ENCODE peak calls at places on chromosome 14, in six cellular contexts. D is mesendoderm, V is mesenchymal stem cell, F is IMR-90, B is neuronal stem cell, N is trophoblast cell. A is an unnamed sample.

GRCh38 chr14:61256826-61257468 is 24.2 kb downstream of the TMEM30B start:
- DNase-seq in D (no peak), N (no peak), V (no peak), F (no peak), B (no peak), A (no peak)

GRCh38 chr14:31410048-31410654 is 10.2 kb downstream of the HEATR5A start:
- DNase-seq in N (no peak), F (no peak), D (no peak), V (no peak), B (no peak), A (no peak)

GRCh38 chr14:85444685-85445084 is 85.3 kb upstream of the FLRT2 start:
- DNase-seq in F (peak; percentile 25), D (no peak), V (peak; percentile 84), N (no peak), B (no peak), A (no peak)

GRCh38 chr14:99554757-99555531 is 49.1 kb downstream of the CCDC85C start:
- DNase-seq in V (no peak), B (no peak), D (no peak), N (no peak), F (no peak), A (no peak)

GRCh38 chr14:47674546-47675238 is 713 bp downstream of the MDGA2 start:
- DNase-seq in D (peak; percentile 55), V (peak; percentile 44), F (no peak), B (peak; percentile 36), N (no peak), A (peak; percentile 75)

GRCh38 chr14:23709923-23710322 is 73.8 kb downstream of the DHRS2 start:
- DNase-seq in N (no peak), V (no peak), B (no peak), D (no peak), F (no peak), A (no peak)

GRCh38 chr14:81656811-81657210 is 123.2 kb upstream of the SEL1L start:
- DNase-seq in N (no peak), V (no peak), D (no peak), B (no peak), F (no peak), A (no peak)

GRCh38 chr14:61290686-61291085 is 9.5 kb upstream of the TMEM30B start:
- DNase-seq in D (no peak), F (no peak), B (no peak), V (no peak), N (no peak), A (no peak)

GRCh38 chr14:49612671-49613070 is 7.8 kb downstream of the RPL36AL start:
- DNase-seq in B (no peak), V (no peak), N (no peak), D (no peak), F (no peak), A (no peak)

GRCh38 chr14:54549862-54550261 is 17.1 kb upstream of the SAMD4A start:
- DNase-seq in N (no peak), D (peak; percentile 34), V (peak; percentile 42), B (no peak), F (peak; percentile 47), A (no peak)

GRCh38 chr14:38210168-38210567 is 2.5 kb downstream of the SSTR1 start:
- DNase-seq in V (peak; percentile 39), B (peak; percentile 3), F (peak; percentile 86), D (no peak), N (no peak), A (no peak)

GRCh38 chr14:64213853-64214570 is 80.2 kb downstream of the ESR2 start:
- DNase-seq in V (no peak), D (no peak), N (no peak), B (no peak), F (no peak), A (no peak)

GRCh38 chr14:69154779-69155178 is 1.9 kb upstream of the DCAF5 start:
- DNase-seq in D (peak; percentile 64), V (peak; percentile 48), F (no peak), B (no peak), N (peak; percentile 40), A (no peak)

GRCh38 chr14:90883782-90884181 is 67.6 kb upstream of the TTC7B start:
- DNase-seq in B (no peak), F (peak; percentile 31), N (no peak), D (no peak), V (peak; percentile 20), A (no peak)

GRCh38 chr14:61322011-61322798 is 826 bp downstream of the PRKCH start:
- DNase-seq in N (peak; percentile 75), V (no peak), F (no peak), B (no peak), D (no peak), A (peak; percentile 63)

DNA sequence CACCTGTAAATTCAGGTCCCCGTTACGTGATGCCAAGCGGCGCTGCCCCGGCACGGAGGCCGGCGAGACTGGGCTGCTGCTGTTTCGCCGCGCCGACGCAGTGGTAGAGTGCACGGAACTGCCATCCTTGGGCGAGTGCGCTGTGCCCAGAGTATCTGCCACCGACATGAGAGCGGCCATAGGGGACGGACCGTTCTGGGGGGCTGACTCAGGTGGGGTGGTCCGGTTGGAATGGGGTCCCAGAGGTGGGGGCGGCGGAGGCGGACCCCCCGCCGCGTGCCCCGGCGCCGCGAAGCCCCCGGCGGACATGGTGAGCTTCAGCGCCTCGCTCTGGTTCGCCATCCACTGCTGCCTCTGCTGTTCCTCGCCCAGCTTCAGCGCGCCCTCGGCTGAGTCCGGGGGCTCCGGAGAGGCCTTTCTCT is 2.8 kb downstream of the IRF2BPL start:
- DNase-seq in N (peak; percentile 42), D (no peak), V (no peak), F (no peak), B (no peak), A (no peak)
- H2BK120ac ChIP-seq in N (peak overlapping the region; percentile 93), D (peak overlapping the region; percentile 15), V (peak overlapping the region; percentile 100), F (peak overlapping the region; percentile 66), B (peak overlapping the region; percentile 73), A (no peak overlapping the region)

DNA sequence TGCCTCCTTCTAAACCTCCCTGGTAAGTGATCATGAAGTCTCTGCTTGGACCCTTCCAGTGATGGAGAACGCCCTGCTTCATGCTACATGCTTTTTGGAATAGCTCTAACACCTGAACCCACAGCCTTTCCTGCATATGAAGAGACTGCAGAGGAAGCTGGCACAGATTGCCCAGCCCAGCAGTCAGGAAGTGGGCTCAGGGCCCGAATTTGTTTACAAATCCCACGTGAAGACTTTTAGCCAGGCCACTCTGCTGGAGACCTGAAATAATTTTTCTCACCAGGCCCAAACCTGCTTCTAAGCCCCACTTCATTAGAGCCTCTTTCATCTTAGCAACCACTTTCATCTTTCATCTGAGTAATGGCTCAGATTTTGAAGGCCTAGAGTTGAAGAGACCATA is 22.9 kb downstream of the RTN1 start:
- DNase-seq in V (no peak), B (no peak), F (no peak), N (no peak), D (no peak), A (no peak)
- H3K36me3 ChIP-seq in V (no peaks in the 10 kb centered on the region), B (no peaks in the 10 kb centered on the region), F (no peaks in the 10 kb centered on the region), N (no peaks in the 10 kb centered on the region), D (no peaks in the 10 kb centered on the region), A (no peaks in the 10 kb centered on the region)

DNA sequence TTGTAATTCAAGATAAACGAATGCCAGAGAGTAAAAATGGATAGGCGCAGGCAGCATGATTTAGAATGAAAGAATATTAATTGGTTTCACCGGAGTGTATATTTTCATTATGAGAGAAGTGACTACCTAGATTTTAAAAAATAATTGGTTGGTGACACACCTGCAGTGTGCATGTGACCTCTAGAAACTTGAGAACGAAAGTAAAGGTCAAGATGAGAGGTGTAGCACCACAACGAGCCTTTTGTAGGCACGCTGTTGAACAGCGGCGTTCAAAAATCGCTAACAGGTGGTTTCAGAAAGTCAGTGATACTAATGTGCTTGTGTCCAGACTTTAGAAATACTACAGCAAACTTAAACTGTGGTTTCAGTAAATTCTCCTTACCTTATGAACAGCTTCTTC is 123.8 kb downstream of the NPAS3 start:
- DNase-seq in F (no peak), N (peak; percentile 34), B (no peak), V (no peak), D (no peak), A (no peak)
- H2BK120ac ChIP-seq in F (no peak overlapping the region), N (no peak overlapping the region), B (no peak overlapping the region), V (no peak overlapping the region), D (no peak overlapping the region), A (no peak overlapping the region)

GRCh38 chr14:105440554-105440900 is 20.9 kb downstream of the MTA1 start:
- DNase-seq in N (no peak), D (no peak), V (no peak), B (no peak), F (no peak), A (no peak)
- H3K36me3 ChIP-seq in N (peaks cover 41% of the 10 kb centered on the region), D (no peaks in the 10 kb centered on the region), V (peaks cover 66% of the 10 kb centered on the region), B (peaks cover 72% of the 10 kb centered on the region), F (peaks cover 17% of the 10 kb centered on the region), A (no peaks in the 10 kb centered on the region)

GRCh38 chr14:62670526-62670925 is 374.7 kb downstream of the KCNH5 start:
- DNase-seq in V (no peak), D (no peak), F (peak; percentile 84), N (no peak), B (no peak), A (no peak)
- H2BK120ac ChIP-seq in V (no peak overlapping the region), D (no peak overlapping the region), F (peak overlapping the region; percentile 64), N (no peak overlapping the region), B (no peak overlapping the region), A (no peak overlapping the region)

GRCh38 chr14:80216818-80217217 is 5.5 kb upstream of the DIO2 start:
- DNase-seq in N (no peak), B (no peak), V (no peak), F (peak; percentile 17), D (no peak), A (no peak)
- H3K36me3 ChIP-seq in N (no peaks in the 10 kb centered on the region), B (no peaks in the 10 kb centered on the region), V (no peaks in the 10 kb centered on the region), F (no peaks in the 10 kb centered on the region), D (no peaks in the 10 kb centered on the region), A (no peaks in the 10 kb centered on the region)